ENCODE peak calls at places on chromosomes 16 and 17, in six cellular contexts. U is mesenchymal stem cell, Q is H9, J is H1, E is mesendoderm, V is IMR-90. X is an unnamed sample.

GRCh38 chr17:6724009-6724408 is 10.8 kb upstream of the SLC13A5 start:
- DNase-seq in U (no peak), Q (no peak), J (no peak), E (no peak), V (no peak), X (no peak)

GRCh38 chr17:70332811-70333210 is 163.5 kb downstream of the KCNJ2 start:
- DNase-seq in U (no peak), Q (no peak), J (no peak), E (no peak), V (no peak), X (no peak)

GRCh38 chr17:21292867-21293845 is 8.6 kb downstream of the MAP2K3 start:
- DNase-seq in U (no peak), Q (no peak), J (no peak), E (no peak), V (no peak), X (no peak)

GRCh38 chr16:80804061-80804450 is 342 bp downstream of the CDYL2 start:
- DNase-seq in U (peak; percentile 42), Q (peak; percentile 33), J (peak; percentile 65), E (peak; percentile 37), V (peak; percentile 46), X (peak; percentile 40)

GRCh38 chr17:48907713-48908046 is 527 bp upstream of the UBE2Z start:
- DNase-seq in U (peak; percentile 89), Q (no peak), J (no peak), E (peak; percentile 85), V (peak; percentile 64), X (no peak)

GRCh38 chr16:56011808-56012478 is 136.8 kb upstream of the CES5A start:
- DNase-seq in U (no peak), Q (no peak), J (no peak), E (no peak), V (no peak), X (no peak)

GRCh38 chr16:84246679-84247077 is 6.9 kb upstream of the KCNG4 start:
- DNase-seq in U (no peak), Q (no peak), J (no peak), E (no peak), V (no peak), X (no peak)

GRCh38 chr16:12874135-12874534 is 27.3 kb upstream of the SHISA9 start:
- DNase-seq in U (no peak), Q (no peak), J (no peak), E (peak; percentile 71), V (peak; percentile 2), X (no peak)

GRCh38 chr17:41651625-41652460 is 27.5 kb upstream of the KRT17 start:
- DNase-seq in U (no peak), Q (no peak), J (no peak), E (no peak), V (no peak), X (no peak)

GRCh38 chr17:12769981-12770380 is 19.3 kb upstream of the ARHGAP44 start:
- DNase-seq in U (no peak), Q (no peak), J (no peak), E (no peak), V (peak; percentile 63), X (no peak)

GRCh38 chr17:74433421-74434121 is 1.7 kb downstream of the GPRC5C start:
- DNase-seq in U (no peak), Q (peak; percentile 75), J (no peak), E (peak; percentile 68), V (no peak), X (no peak)

GRCh38 chr17:27413792-27414191 is 42.5 kb upstream of the KSR1 start:
- DNase-seq in U (no peak), Q (no peak), J (no peak), E (no peak), V (no peak), X (no peak)

GRCh38 chr17:2906907-2907306 is 110.7 kb downstream of the RAP1GAP2 start:
- DNase-seq in U (no peak), Q (peak; percentile 27), J (no peak), E (peak; percentile 52), V (no peak), X (no peak)

GRCh38 chr16:14069818-14070217 is 1.3 kb upstream of the MRTFB start:
- DNase-seq in U (no peak), Q (no peak), J (no peak), E (no peak), V (no peak), X (no peak)

GRCh38 chr16:83727018-83727417 is 80.8 kb upstream of the HSBP1 start:
- DNase-seq in U (peak; percentile 91), Q (no peak), J (no peak), E (no peak), V (peak; percentile 57), X (no peak)

GRCh38 chr16:59385953-59386352 is 651.8 kb upstream of the GOT2 start:
- DNase-seq in U (peak; percentile 88), Q (no peak), J (no peak), E (peak; percentile 2), V (peak; percentile 62), X (no peak)

GRCh38 chr16:69195371-69196029 is 8.5 kb downstream of the SNTB2 start:
- DNase-seq in U (no peak), Q (no peak), J (no peak), E (no peak), V (no peak), X (no peak)

GRCh38 chr16:30527635-30528178 is 1.3 kb upstream of the ZNF768 start:
- DNase-seq in U (no peak), Q (no peak), J (no peak), E (no peak), V (no peak), X (no peak)

GRCh38 chr16:75627856-75628255 is 4.8 kb upstream of the ADAT1 start:
- DNase-seq in U (no peak), Q (no peak), J (no peak), E (no peak), V (peak; percentile 16), X (no peak)

GRCh38 chr16:63361032-63361624 is 1324.9 kb upstream of the CDH8 start:
- DNase-seq in U (peak; percentile 68), Q (no peak), J (no peak), E (peak; percentile 72), V (peak; percentile 66), X (peak; percentile 44)

GRCh38 chr16:5070431-5071186 is 1.0 kb upstream of the ALG1 start:
- DNase-seq in U (no peak), Q (no peak), J (no peak), E (no peak), V (no peak), X (no peak)

GRCh38 chr17:62995377-62995885 is 29.4 kb downstream of the TANC2 start:
- DNase-seq in U (peak; percentile 54), Q (no peak), J (no peak), E (peak; percentile 56), V (peak; percentile 43), X (peak; percentile 11)

GRCh38 chr16:22388101-22388644 is 13.8 kb upstream of the CDR2 start:
- DNase-seq in U (no peak), Q (no peak), J (no peak), E (no peak), V (peak; percentile 40), X (no peak)

GRCh38 chr16:9826630-9827029 is 355.6 kb downstream of the GRIN2A start:
- DNase-seq in U (no peak), Q (no peak), J (no peak), E (no peak), V (no peak), X (no peak)
- H2BK15ac ChIP-seq in U (no peak overlapping the region), Q (no peak overlapping the region), J (peak overlapping the region; percentile 67), E (no peak overlapping the region), V (no peak overlapping the region), X (no peak overlapping the region)

GRCh38 chr16:3864562-3864961 is 16.0 kb downstream of the CREBBP start:
- DNase-seq in U (no peak), Q (no peak), J (no peak), E (no peak), V (no peak), X (no peak)
- H2BK15ac ChIP-seq in U (no peak overlapping the region), Q (no peak overlapping the region), J (no peak overlapping the region), E (no peak overlapping the region), V (no peak overlapping the region), X (no peak overlapping the region)

GRCh38 chr17:8725881-8726280 is 18.8 kb downstream of the CCDC42 start:
- DNase-seq in U (no peak), Q (no peak), J (no peak), E (no peak), V (no peak), X (no peak)
- H2BK15ac ChIP-seq in U (no peak overlapping the region), Q (no peak overlapping the region), J (no peak overlapping the region), E (no peak overlapping the region), V (no peak overlapping the region), X (no peak overlapping the region)

GRCh38 chr16:57749872-57750452 is 14.4 kb downstream of the KATNB1 start:
- DNase-seq in U (no peak), Q (no peak), J (no peak), E (no peak), V (no peak), X (no peak)

GRCh38 chr16:57751539-57752202 is 16.1 kb downstream of the KATNB1 start:
- DNase-seq in U (no peak), Q (no peak), J (peak; percentile 41), E (no peak), V (no peak), X (no peak)

GRCh38 chr16:57749101-57749692 is 13.6 kb downstream of the KATNB1 start:
- DNase-seq in U (no peak), Q (no peak), J (no peak), E (no peak), V (no peak), X (no peak)

GRCh38 chr16:57752203-57752580 is 16.6 kb downstream of the KATNB1 start:
- DNase-seq in U (no peak), Q (no peak), J (peak; percentile 39), E (no peak), V (no peak), X (no peak)

GRCh38 chr16:57750796-57751538 is 15.4 kb downstream of the KATNB1 start:
- DNase-seq in U (no peak), Q (no peak), J (peak; percentile 40), E (no peak), V (no peak), X (no peak)
- H2BK15ac ChIP-seq in U (no peak overlapping the region), Q (no peak overlapping the region), J (no peak overlapping the region), E (no peak overlapping the region), V (no peak overlapping the region), X (no peak overlapping the region)

GRCh38 chr16:20430948-20431347 is 20.4 kb upstream of the ACSM2A start:
- DNase-seq in U (no peak), Q (no peak), J (no peak), E (no peak), V (no peak), X (no peak)
- H2BK15ac ChIP-seq in U (no peak overlapping the region), Q (no peak overlapping the region), J (no peak overlapping the region), E (no peak overlapping the region), V (no peak overlapping the region), X (no peak overlapping the region)

GRCh38 chr16:52863000-52863399 is 189.7 kb downstream of the CHD9NB start:
- DNase-seq in U (no peak), Q (no peak), J (no peak), E (no peak), V (no peak), X (no peak)

GRCh38 chr16:52861614-52862022 is 191.1 kb downstream of the CHD9NB start:
- DNase-seq in U (peak; percentile 1), Q (no peak), J (peak; percentile 51), E (peak; percentile 53), V (no peak), X (peak; percentile 51)
- H2BK15ac ChIP-seq in U (no peak overlapping the region), Q (no peak overlapping the region), J (no peak overlapping the region), E (no peak overlapping the region), V (no peak overlapping the region), X (no peak overlapping the region)

DNA sequence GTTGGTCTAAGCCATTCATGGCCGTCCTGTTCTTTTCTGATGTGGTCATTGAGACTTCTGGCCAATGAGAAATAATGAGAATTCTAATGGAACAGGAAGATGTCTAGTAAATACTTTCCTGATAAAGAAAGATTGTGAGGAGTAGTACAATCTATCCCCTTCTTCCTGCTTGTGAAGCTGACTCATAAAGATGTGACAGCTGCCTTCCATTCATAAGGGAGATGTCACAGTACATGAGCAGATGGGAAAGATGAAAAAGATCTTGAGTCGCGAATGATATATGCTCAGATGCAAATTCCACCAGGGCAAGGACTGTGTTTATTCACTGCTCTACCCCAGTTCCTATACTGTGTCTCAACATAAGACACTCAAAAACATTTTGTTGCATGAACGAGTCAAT is 111.7 kb upstream of the FOXF1 start:
- DNase-seq in U (peak; percentile 93), Q (no peak), J (no peak), E (no peak), V (peak; percentile 94), X (no peak)
- H2BK15ac ChIP-seq in U (no peak overlapping the region), Q (no peak overlapping the region), J (no peak overlapping the region), E (no peak overlapping the region), V (peak overlapping the region; percentile 98), X (no peak overlapping the region)